ENCODE peak calls at places on chromosomes 11 and 22, in nine cellular contexts. V is WERI-Rb-1; X is GM13977; K is activated T-cell treated with anti-CD3 and anti-CD28 coated beads for 1 hour; G is T follicular helper cell; B is heart left ventricle; A is epithelial cell of proximal tubule; S is midbrain; L is naive thymus-derived CD8-positive, alpha-beta T cell. Z is an unnamed sample.

GRCh38 chr22:24521791-24522245 is 26.7 kb downstream of the UPB1 start:
- DNase-seq in V (peak; percentile 80), B (no peak), X (peak; percentile 66), G (no peak), A (peak; percentile 63), K (no peak), S (no peak), L (peak; percentile 34), Z (peak; percentile 72)

GRCh38 chr11:102545701-102546100 is 15.2 kb upstream of the MMP7 start:
- DNase-seq in K (no peak), V (no peak), B (no peak), L (no peak), G (no peak), S (no peak), X (no peak), A (no peak), Z (no peak)

GRCh38 chr11:27388869-27389268 is 25.9 kb upstream of the CCDC34 start:
- DNase-seq in G (no peak), K (no peak), L (no peak), X (no peak), V (no peak), A (no peak), B (no peak), S (no peak), Z (no peak)

GRCh38 chr11:36360833-36361232 is 64.7 kb downstream of the PRR5L start:
- DNase-seq in S (no peak), L (no peak), V (no peak), G (no peak), A (no peak), K (no peak), B (no peak), X (no peak), Z (no peak)

GRCh38 chr22:50246242-50247175 is 1.7 kb upstream of the TUBGCP6 start:
- DNase-seq in X (no peak), V (no peak), G (no peak), L (no peak), A (no peak), K (no peak), B (no peak), S (no peak), Z (no peak)

GRCh38 chr11:19842505-19842904 is 129.9 kb downstream of the NAV2 start:
- DNase-seq in L (no peak), S (no peak), G (no peak), B (no peak), A (no peak), V (no peak), K (no peak), X (no peak), Z (no peak)

GRCh38 chr22:24291538-24292201 is 21.0 kb downstream of the SPECC1L start:
- DNase-seq in V (no peak), B (no peak), S (no peak), L (no peak), A (no peak), X (no peak), G (no peak), K (no peak), Z (no peak)

GRCh38 chr11:131248588-131248987 is 121.8 kb upstream of the NTM start:
- DNase-seq in V (no peak), G (no peak), S (no peak), L (no peak), A (no peak), B (no peak), K (no peak), X (no peak), Z (no peak)

GRCh38 chr22:45742866-45743450 is 71.3 kb downstream of the ATXN10 start:
- DNase-seq in B (no peak), S (no peak), A (peak; percentile 37), V (no peak), K (no peak), L (no peak), G (no peak), X (no peak), Z (no peak)

GRCh38 chr11:34512810-34513673 is 552 bp downstream of the ELF5 start:
- DNase-seq in K (peak; percentile 29), L (peak; percentile 33), S (peak; percentile 17), A (no peak), X (peak; percentile 71), G (peak; percentile 12), B (no peak), V (peak; percentile 68), Z (peak; percentile 55)

GRCh38 chr11:93741882-93742226 is 382 bp downstream of the C11orf54 start:
- DNase-seq in X (no peak), V (no peak), S (peak; percentile 58), L (no peak), A (peak; percentile 83), B (no peak), K (no peak), G (no peak), Z (no peak)

GRCh38 chr22:21443057-21443734 is 24.0 kb upstream of the TMEM191C start:
- DNase-seq in S (no peak), A (no peak), B (peak; percentile 7), L (no peak), X (no peak), G (no peak), K (no peak), V (no peak), Z (no peak)

GRCh38 chr22:38870791-38871359 is 1.1 kb downstream of the CBX6 start:
- DNase-seq in K (no peak), G (no peak), L (no peak), S (no peak), B (no peak), X (no peak), A (no peak), V (no peak), Z (no peak)

GRCh38 chr11:118340437-118340836 is 2.1 kb downstream of the CD3D start:
- DNase-seq in K (no peak), L (peak; percentile 44), B (no peak), A (no peak), S (no peak), V (no peak), G (no peak), X (no peak), Z (no peak)

GRCh38 chr11:21343204-21343603 is 673.8 kb downstream of the NELL1 start:
- DNase-seq in G (no peak), B (no peak), L (no peak), S (no peak), A (no peak), K (no peak), V (no peak), X (no peak), Z (peak; percentile 78)

GRCh38 chr22:37199103-37199838 is 11.2 kb upstream of the C1QTNF6 start:
- DNase-seq in V (peak; percentile 98), X (peak; percentile 100), L (peak; percentile 99), B (peak; percentile 99), A (no peak), S (peak; percentile 98), G (peak; percentile 98), K (peak; percentile 98), Z (peak; percentile 97)

GRCh38 chr22:27179161-27179560 is 521.8 kb downstream of the MIAT start:
- DNase-seq in K (no peak), B (no peak), G (no peak), S (no peak), X (no peak), L (no peak), V (no peak), A (no peak), Z (no peak)

GRCh38 chr11:123577081-123577598 is 77.3 kb downstream of the SCN3B start:
- DNase-seq in A (no peak), X (peak; percentile 86), S (peak; percentile 81), L (peak; percentile 53), B (peak; percentile 66), K (peak; percentile 55), V (peak; percentile 85), G (peak; percentile 38), Z (peak; percentile 26)

GRCh38 chr22:19631899-19632670 is 82.2 kb upstream of the SEPTIN5 start:
- DNase-seq in K (no peak), A (no peak), L (no peak), B (no peak), V (no peak), G (no peak), S (no peak), X (no peak), Z (peak; percentile 58)

GRCh38 chr11:125886997-125887372 is 483 bp upstream of the HYLS1 start:
- DNase-seq in K (peak; percentile 25), L (no peak), X (peak; percentile 33), A (no peak), G (no peak), S (peak; percentile 67), B (peak; percentile 57), V (no peak), Z (no peak)

GRCh38 chr11:129946256-129946655 is 50.9 kb upstream of the NFRKB start:
- DNase-seq in X (no peak), A (no peak), G (no peak), B (no peak), S (no peak), K (no peak), L (no peak), V (no peak), Z (no peak)

GRCh38 chr11:660681-661444 is 23.8 kb downstream of the DRD4 start:
- DNase-seq in S (no peak), K (no peak), L (no peak), G (no peak), V (no peak), X (no peak), B (no peak), A (no peak), Z (no peak)

GRCh38 chr22:50677493-50678217 is 5.0 kb downstream of the SHANK3 start:
- DNase-seq in B (no peak), S (no peak), A (no peak), V (peak; percentile 2), X (no peak), G (no peak), K (no peak), L (no peak), Z (no peak)

GRCh38 chr11:73178092-73178539 is 36.0 kb upstream of the FCHSD2 start:
- DNase-seq in V (peak; percentile 79), X (peak; percentile 87), G (peak; percentile 66), S (peak; percentile 85), A (no peak), K (peak; percentile 75), L (peak; percentile 77), B (peak; percentile 91), Z (peak; percentile 66)

GRCh38 chr11:128871165-128871564 is 4.1 kb upstream of the KCNJ1 start:
- DNase-seq in S (no peak), L (no peak), G (no peak), B (no peak), K (no peak), X (no peak), A (no peak), V (no peak), Z (no peak)

GRCh38 chr22:36725366-36726006 is 21.9 kb upstream of the CACNG2 start:
- DNase-seq in K (no peak), S (no peak), A (no peak), G (no peak), V (no peak), B (no peak), X (no peak), L (no peak), Z (no peak)

GRCh38 chr22:50034126-50035081 is 21.8 kb upstream of the IL17REL start:
- DNase-seq in V (no peak), G (no peak), L (no peak), S (no peak), X (no peak), B (no peak), A (no peak), K (no peak), Z (no peak)

GRCh38 chr11:60345489-60345888 is 18.4 kb downstream of the MS4A6E start:
- DNase-seq in S (peak; percentile 13), K (no peak), B (peak; percentile 29), L (no peak), A (no peak), G (no peak), X (no peak), V (peak; percentile 29), Z (no peak)

GRCh38 chr11:72002841-72003775 is 4.4 kb downstream of the IL18BP start:
- DNase-seq in A (no peak), L (no peak), G (no peak), B (no peak), X (no peak), V (no peak), K (no peak), S (no peak), Z (no peak)

Z was measured in SK-N-DZ.